ENCODE peak calls at places on chromosomes 4 and X, in four cellular contexts. J is AG10803, W is lung, C is A549. G is an unnamed sample.

GRCh38 chr4:138269175-138269574 is 27.0 kb upstream of the SLC7A11 start:
- DNase-seq in J (no peak), W (no peak), C (no peak), G (no peak)

GRCh38 chr4:147865926-147866325 is 134.0 kb downstream of the ARHGAP10 start:
- DNase-seq in J (no peak), W (no peak), C (no peak), G (no peak)

GRCh38 chrX:1657367-1658082 is 42.7 kb downstream of the ASMT start:
- DNase-seq in J (peak), W (no peak), C (no peak), G (no peak)

GRCh38 chr4:6385288-6385687 is 87.1 kb downstream of the PPP2R2C start:
- DNase-seq in J (no peak), W (no peak), C (no peak), G (no peak)

GRCh38 chrX:155071694-155072215 is 447 bp downstream of the BRCC3 start:
- DNase-seq in J (no peak), W (peak), C (no peak), G (no peak)

GRCh38 chrX:87941841-87942240 is 424.2 kb downstream of the KLHL4 start:
- DNase-seq in J (no peak), W (no peak), C (no peak), G (no peak)

GRCh38 chrX:109475174-109475891 is 6.6 kb downstream of the GUCY2F start:
- DNase-seq in J (peak), W (peak), C (peak), G (peak)

GRCh38 chr4:14877246-14878220 is 124.7 kb upstream of the CPEB2 start:
- DNase-seq in J (no peak), W (peak), C (no peak), G (no peak)

GRCh38 chr4:73985528-73985852 is 2.5 kb downstream of the PPBP start:
- DNase-seq in J (no peak), W (no peak), C (no peak), G (no peak)

GRCh38 chr4:140158234-140159030 is 4.4 kb upstream of the MAML3 start:
- DNase-seq in J (peak), W (peak), C (no peak), G (no peak)

GRCh38 chrX:129626026-129626425 is 28.7 kb downstream of the APLN start:
- DNase-seq in J (peak), W (no peak), C (no peak), G (no peak)

GRCh38 chr4:128241425-128241913 is 46.1 kb downstream of the PGRMC2 start:
- DNase-seq in J (peak), W (no peak), C (peak), G (no peak)

GRCh38 chr4:137443031-137443800 is 89.1 kb downstream of the PCDH18 start:
- DNase-seq in J (no peak), W (no peak), C (no peak), G (no peak)

GRCh38 chr4:83151645-83152044 is 37.1 kb upstream of the PLAC8 start:
- DNase-seq in J (peak), W (no peak), C (no peak), G (no peak)

GRCh38 chr4:174086829-174087799 is 196.4 kb downstream of the FBXO8 start:
- DNase-seq in J (no peak), W (no peak), C (no peak), G (no peak)

GRCh38 chrX:67614006-67614405 is 70.2 kb downstream of the AR start:
- DNase-seq in J (no peak), W (no peak), C (no peak), G (no peak)

GRCh38 chrX:54198262-54198661 is 15.2 kb upstream of the FAM120C start:
- DNase-seq in J (no peak), W (no peak), C (no peak), G (no peak)

GRCh38 chr4:47104986-47105385 is 73.6 kb downstream of the GABRB1 start:
- DNase-seq in J (no peak), W (no peak), C (no peak), G (no peak)

GRCh38 chr4:47106561-47106960 is 75.2 kb downstream of the GABRB1 start:
- DNase-seq in J (no peak), W (no peak), C (no peak), G (no peak)

GRCh38 chr4:47101453-47101852 is 70.1 kb downstream of the GABRB1 start:
- DNase-seq in J (no peak), W (no peak), C (no peak), G (no peak)
- H3K4me3 ChIP-seq in J (no peak), W (no peak), C (no peak), G (no peak)

GRCh38 chr4:101355246-101355645 is 7.9 kb upstream of the PPP3CA start:
- DNase-seq in J (no peak), W (no peak), C (no peak), G (no peak)

GRCh38 chr4:101357751-101358150 is 10.4 kb upstream of the PPP3CA start:
- DNase-seq in J (peak), W (no peak), C (no peak), G (no peak)

GRCh38 chr4:101356928-101357327 is 9.6 kb upstream of the PPP3CA start:
- DNase-seq in J (peak), W (no peak), C (peak), G (peak)

GRCh38 chr4:101355767-101356702 is 8.7 kb upstream of the PPP3CA start:
- DNase-seq in J (peak), W (no peak), C (peak), G (peak)
- H3K4me3 ChIP-seq in J (no peak), W (no peak), C (peak), G (no peak)

GRCh38 chr4:165330666-165331065 is 3.2 kb downstream of the MSMO1 start:
- DNase-seq in J (no peak), W (no peak), C (no peak), G (no peak)
- H3K4me3 ChIP-seq in J (no peak), W (peak), C (no peak), G (no peak)

GRCh38 chr4:108351806-108352205 is 183.1 kb upstream of the LEF1 start:
- DNase-seq in J (peak), W (no peak), C (no peak), G (no peak)

GRCh38 chr4:108359130-108359709 is 190.5 kb upstream of the LEF1 start:
- DNase-seq in J (no peak), W (no peak), C (no peak), G (no peak)

GRCh38 chr4:108356209-108356535 is 187.4 kb upstream of the LEF1 start:
- DNase-seq in J (no peak), W (no peak), C (no peak), G (no peak)

GRCh38 chr4:108352664-108353308 is 184.1 kb upstream of the LEF1 start:
- DNase-seq in J (no peak), W (no peak), C (no peak), G (no peak)

GRCh38 chr4:108355523-108356208 is 186.9 kb upstream of the LEF1 start:
- DNase-seq in J (no peak), W (no peak), C (no peak), G (no peak)
- H3K4me3 ChIP-seq in J (no peak), W (no peak), C (no peak), G (no peak)

DNA sequence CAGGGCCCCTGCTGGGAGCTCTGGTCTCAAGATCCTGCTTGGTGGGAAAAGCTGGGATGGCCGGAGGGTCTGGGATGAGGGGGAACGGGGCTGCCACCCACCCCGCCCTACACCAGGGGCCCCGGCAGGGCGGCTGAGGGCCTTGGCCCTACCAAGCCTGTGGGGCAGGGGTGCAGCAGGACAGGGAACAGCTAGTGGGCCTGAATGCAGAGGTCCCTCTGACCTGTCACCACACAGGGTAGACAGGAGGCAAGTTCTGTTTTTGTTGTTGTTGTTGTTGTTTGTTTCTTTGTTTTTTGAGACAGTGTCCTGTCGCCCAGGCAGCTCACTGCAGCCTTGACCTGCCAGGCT is 332 bp upstream of the RENBP start:
- DNase-seq in J (no peak), W (no peak), C (no peak), G (no peak)
- H3K4me3 ChIP-seq in J (no peak), W (no peak), C (no peak), G (no peak)

GRCh38 chrX:16579517-16579916 is 70.4 kb upstream of the S100G start:
- DNase-seq in J (no peak), W (no peak), C (no peak), G (no peak)
- H3K4me3 ChIP-seq in J (no peak), W (no peak), C (no peak), G (no peak)

DNA sequence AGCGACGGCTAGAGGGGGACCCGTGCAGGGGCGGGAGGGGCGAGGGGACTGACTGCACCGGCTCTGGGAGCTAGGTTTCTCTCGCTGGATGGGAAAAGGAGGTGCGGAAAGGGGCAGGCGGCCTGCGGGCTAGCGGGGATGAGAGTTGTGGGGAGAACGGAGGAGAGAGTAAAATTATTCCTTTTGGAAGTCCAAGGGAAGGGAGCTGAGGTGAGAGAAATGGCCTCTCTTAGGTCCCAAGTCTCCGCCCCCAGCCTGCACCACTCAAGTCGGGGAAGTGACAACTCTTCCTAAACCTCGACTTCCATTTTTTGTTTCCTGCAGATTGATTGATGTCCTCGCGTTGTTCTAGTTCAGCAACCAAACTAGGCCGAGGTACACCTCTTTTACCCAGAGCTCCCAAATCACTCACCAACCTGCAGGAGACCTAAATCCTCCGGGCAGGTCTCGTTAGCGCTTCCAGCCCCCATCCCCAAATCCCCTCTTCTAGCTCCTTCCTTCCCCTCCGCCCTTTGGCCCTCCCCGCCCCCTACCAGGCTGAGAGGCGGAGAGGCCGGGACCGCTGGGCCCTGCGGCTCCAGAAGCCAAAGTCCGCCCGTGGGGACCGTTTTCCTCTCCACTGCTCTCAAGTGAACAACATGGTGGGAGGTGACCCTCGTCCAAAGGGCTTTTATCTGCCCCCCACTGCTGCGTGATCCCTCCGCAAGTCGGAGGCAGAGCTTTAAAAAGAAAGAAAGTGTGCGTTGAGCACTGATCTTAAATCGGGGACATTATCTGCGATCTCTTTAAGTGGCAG is 7.3 kb downstream of the PITX2 start:
- DNase-seq in J (no peak), W (no peak), C (no peak), G (no peak)
- H3K4me3 ChIP-seq in J (no peak), W (no peak), C (no peak), G (no peak)

DNA sequence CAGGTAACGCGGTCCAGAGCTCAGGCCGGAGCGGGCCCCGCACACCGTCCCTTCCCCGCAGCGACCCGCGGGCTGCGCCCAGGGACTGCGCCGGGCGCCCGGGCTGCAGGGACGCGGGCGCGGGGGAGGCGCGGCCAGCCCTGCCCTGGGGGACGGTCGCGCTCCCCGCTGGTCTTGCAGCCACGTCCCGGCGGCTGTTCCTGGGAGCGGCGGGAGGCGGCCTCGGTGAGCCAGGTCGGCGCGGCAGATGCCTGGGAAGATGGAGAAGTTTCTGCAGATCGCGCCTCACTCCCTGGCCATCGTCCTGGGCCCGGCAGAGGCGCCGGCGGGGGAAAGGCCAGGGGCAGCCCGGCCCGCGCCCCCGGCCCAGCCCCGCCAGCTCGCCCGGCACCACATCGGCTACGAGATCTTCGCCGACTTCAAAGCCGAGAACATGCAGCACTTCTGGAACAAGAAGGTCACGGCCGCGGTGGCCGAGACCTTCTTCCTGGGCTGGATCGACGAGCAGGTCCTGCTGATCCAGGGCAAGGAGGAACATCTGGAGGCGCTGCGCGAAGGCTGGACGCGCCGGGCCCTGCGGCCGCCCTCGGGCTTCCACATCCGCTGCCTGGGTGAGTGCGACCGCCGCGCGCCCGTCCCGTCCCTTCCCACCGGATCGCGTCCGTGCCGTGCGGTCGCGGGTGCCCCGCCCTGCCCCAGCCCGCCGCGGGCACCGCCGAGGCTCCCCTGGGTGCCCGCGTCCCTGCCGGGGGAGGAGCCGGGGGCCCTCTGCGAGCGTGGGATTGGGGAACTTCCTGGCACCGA is 107.5 kb upstream of the STOX2 start:
- DNase-seq in J (peak), W (peak), C (peak), G (no peak)
- H3K4me3 ChIP-seq in J (no peak), W (peak), C (peak), G (peak)